ENCODE peak calls at places on chromosomes 3 and 15, in six cellular contexts. One of them, this sample, is unnamed.

GRCh38 chr15:73153447-73153846 is 101.2 kb downstream of the NEO1 start:
- DNase-seq in LoVo: no peak
- DNase-seq in endodermal cell: no peak
- DNase-seq in cardiac fibroblast: no peak
- DNase-seq in hippocampal formation: no peak
- DNase-seq in Peyer's patch: no peak
- DNase-seq in this sample: no peak

GRCh38 chr3:160929595-160929994 is 173.6 kb downstream of the PPM1L start:
- DNase-seq in LoVo: no peak
- DNase-seq in endodermal cell: peak
- DNase-seq in cardiac fibroblast: peak
- DNase-seq in hippocampal formation: no peak
- DNase-seq in Peyer's patch: no peak
- DNase-seq in this sample: no peak

GRCh38 chr3:144586382-144586781 is 614.8 kb downstream of the DIPK2A start:
- DNase-seq in LoVo: no peak
- DNase-seq in endodermal cell: no peak
- DNase-seq in cardiac fibroblast: peak
- DNase-seq in hippocampal formation: no peak
- DNase-seq in Peyer's patch: no peak
- DNase-seq in this sample: no peak

GRCh38 chr3:41209646-41210045 is 10.3 kb downstream of the CTNNB1 start:
- DNase-seq in LoVo: no peak
- DNase-seq in endodermal cell: no peak
- DNase-seq in cardiac fibroblast: no peak
- DNase-seq in hippocampal formation: no peak
- DNase-seq in Peyer's patch: no peak
- DNase-seq in this sample: no peak

GRCh38 chr3:44960387-44961026 is 15.5 kb downstream of the ZDHHC3 start:
- DNase-seq in LoVo: no peak
- DNase-seq in endodermal cell: no peak
- DNase-seq in cardiac fibroblast: no peak
- DNase-seq in hippocampal formation: no peak
- DNase-seq in Peyer's patch: no peak
- DNase-seq in this sample: no peak

GRCh38 chr15:101664303-101664913 is 12.2 kb upstream of the TM2D3 start:
- DNase-seq in LoVo: no peak
- DNase-seq in endodermal cell: peak
- DNase-seq in cardiac fibroblast: no peak
- DNase-seq in hippocampal formation: peak
- DNase-seq in Peyer's patch: no peak
- DNase-seq in this sample: no peak

GRCh38 chr15:77653832-77654480 is 21.2 kb upstream of the LINGO1 start:
- DNase-seq in LoVo: no peak
- DNase-seq in endodermal cell: no peak
- DNase-seq in cardiac fibroblast: no peak
- DNase-seq in hippocampal formation: no peak
- DNase-seq in Peyer's patch: no peak
- DNase-seq in this sample: no peak

GRCh38 chr3:57029924-57030323 is 30.5 kb upstream of the SPATA12 start:
- DNase-seq in LoVo: no peak
- DNase-seq in endodermal cell: no peak
- DNase-seq in cardiac fibroblast: no peak
- DNase-seq in hippocampal formation: no peak
- DNase-seq in Peyer's patch: no peak
- DNase-seq in this sample: no peak

GRCh38 chr15:84725001-84725491 is 9.1 kb upstream of the SEC11A start:
- DNase-seq in LoVo: no peak
- DNase-seq in endodermal cell: no peak
- DNase-seq in cardiac fibroblast: peak
- DNase-seq in hippocampal formation: no peak
- DNase-seq in Peyer's patch: peak
- DNase-seq in this sample: no peak

GRCh38 chr3:119517112-119517511 is 18.8 kb downstream of the TIMMDC1 start:
- DNase-seq in LoVo: no peak
- DNase-seq in endodermal cell: no peak
- DNase-seq in cardiac fibroblast: no peak
- DNase-seq in hippocampal formation: no peak
- DNase-seq in Peyer's patch: no peak
- DNase-seq in this sample: no peak

GRCh38 chr3:126208618-126209256 is 28.4 kb upstream of the ALDH1L1 start:
- DNase-seq in LoVo: peak
- DNase-seq in endodermal cell: no peak
- DNase-seq in cardiac fibroblast: peak
- DNase-seq in hippocampal formation: peak
- DNase-seq in Peyer's patch: no peak
- DNase-seq in this sample: peak

GRCh38 chr15:41561777-41562145 is 2.7 kb downstream of the TYRO3 start:
- DNase-seq in LoVo: no peak
- DNase-seq in endodermal cell: peak
- DNase-seq in cardiac fibroblast: peak
- DNase-seq in hippocampal formation: peak
- DNase-seq in Peyer's patch: no peak
- DNase-seq in this sample: no peak

GRCh38 chr15:35657679-35658201 is 111.8 kb upstream of the DPH6 start:
- DNase-seq in LoVo: no peak
- DNase-seq in endodermal cell: no peak
- DNase-seq in cardiac fibroblast: peak
- DNase-seq in hippocampal formation: no peak
- DNase-seq in Peyer's patch: no peak
- DNase-seq in this sample: no peak

GRCh38 chr3:8210752-8211405 is 290.7 kb upstream of the LMCD1 start:
- DNase-seq in LoVo: no peak
- DNase-seq in endodermal cell: no peak
- DNase-seq in cardiac fibroblast: peak
- DNase-seq in hippocampal formation: no peak
- DNase-seq in Peyer's patch: no peak
- DNase-seq in this sample: no peak

GRCh38 chr3:52272831-52273230 is 5.6 kb downstream of the WDR82 start:
- DNase-seq in LoVo: no peak
- DNase-seq in endodermal cell: no peak
- DNase-seq in cardiac fibroblast: no peak
- DNase-seq in hippocampal formation: no peak
- DNase-seq in Peyer's patch: no peak
- DNase-seq in this sample: no peak

GRCh38 chr3:57820479-57820878 is 64.4 kb downstream of the SLMAP start:
- DNase-seq in LoVo: no peak
- DNase-seq in endodermal cell: peak
- DNase-seq in cardiac fibroblast: no peak
- DNase-seq in hippocampal formation: no peak
- DNase-seq in Peyer's patch: no peak
- DNase-seq in this sample: peak

GRCh38 chr3:52244061-52244628 is 1.4 kb upstream of the PPM1M start:
- DNase-seq in LoVo: peak
- DNase-seq in endodermal cell: no peak
- DNase-seq in cardiac fibroblast: peak
- DNase-seq in hippocampal formation: no peak
- DNase-seq in Peyer's patch: peak
- DNase-seq in this sample: peak

GRCh38 chr3:12956316-12956660 is 114.9 kb upstream of the RPL32 start:
- DNase-seq in LoVo: no peak
- DNase-seq in endodermal cell: no peak
- DNase-seq in cardiac fibroblast: no peak
- DNase-seq in hippocampal formation: no peak
- DNase-seq in Peyer's patch: no peak
- DNase-seq in this sample: no peak

GRCh38 chr15:59456114-59456513 is 18.1 kb downstream of the FAM81A start:
- DNase-seq in LoVo: peak
- DNase-seq in endodermal cell: no peak
- DNase-seq in cardiac fibroblast: no peak
- DNase-seq in hippocampal formation: no peak
- DNase-seq in Peyer's patch: no peak
- DNase-seq in this sample: peak

GRCh38 chr15:100175406-100176114 is 166.2 kb downstream of the ADAMTS17 start:
- DNase-seq in LoVo: no peak
- DNase-seq in endodermal cell: peak
- DNase-seq in cardiac fibroblast: no peak
- DNase-seq in hippocampal formation: no peak
- DNase-seq in Peyer's patch: no peak
- DNase-seq in this sample: no peak

GRCh38 chr3:133117342-133117741 is 79.2 kb downstream of the TMEM108 start:
- DNase-seq in LoVo: no peak
- DNase-seq in endodermal cell: peak
- DNase-seq in cardiac fibroblast: no peak
- DNase-seq in hippocampal formation: no peak
- DNase-seq in Peyer's patch: no peak
- DNase-seq in this sample: no peak

GRCh38 chr3:63964287-63965073 is 52.3 kb upstream of the SCAANT1 start:
- DNase-seq in LoVo: no peak
- DNase-seq in endodermal cell: no peak
- DNase-seq in cardiac fibroblast: no peak
- DNase-seq in hippocampal formation: no peak
- DNase-seq in Peyer's patch: no peak
- DNase-seq in this sample: no peak

GRCh38 chr3:178206554-178206953 is 329.7 kb upstream of the KCNMB2 start:
- DNase-seq in LoVo: no peak
- DNase-seq in endodermal cell: no peak
- DNase-seq in cardiac fibroblast: no peak
- DNase-seq in hippocampal formation: no peak
- DNase-seq in Peyer's patch: no peak
- DNase-seq in this sample: no peak

GRCh38 chr3:184846500-184846899 is 34.5 kb downstream of the VPS8 start:
- DNase-seq in LoVo: no peak
- DNase-seq in endodermal cell: no peak
- DNase-seq in cardiac fibroblast: no peak
- DNase-seq in hippocampal formation: no peak
- DNase-seq in Peyer's patch: no peak
- DNase-seq in this sample: no peak

GRCh38 chr15:39922450-39923092 is 2.5 kb upstream of the GPR176 start:
- DNase-seq in LoVo: no peak
- DNase-seq in endodermal cell: no peak
- DNase-seq in cardiac fibroblast: no peak
- DNase-seq in hippocampal formation: no peak
- DNase-seq in Peyer's patch: no peak
- DNase-seq in this sample: no peak

GRCh38 chr3:82643948-82644347 is 882.5 kb upstream of the GBE1 start:
- DNase-seq in LoVo: no peak
- DNase-seq in endodermal cell: peak
- DNase-seq in cardiac fibroblast: no peak
- DNase-seq in hippocampal formation: no peak
- DNase-seq in Peyer's patch: no peak
- DNase-seq in this sample: no peak

GRCh38 chr3:173199568-173199967 is 58.5 kb upstream of the SPATA16 start:
- DNase-seq in LoVo: no peak
- DNase-seq in endodermal cell: peak
- DNase-seq in cardiac fibroblast: no peak
- DNase-seq in hippocampal formation: no peak
- DNase-seq in Peyer's patch: no peak
- DNase-seq in this sample: no peak

This sample was measured in hepatocyte.